ENCODE peak calls at places on chromosomes 16 and 17, in seven cellular contexts. One of them, this sample, is unnamed.

GRCh38 chr16:22063888-22064467 is 28.4 kb upstream of the VWA3A start:
- DNase-seq in HepG2: no peak
- DNase-seq in H1: no peak
- DNase-seq in A549: no peak
- DNase-seq in IMR-90: no peak
- DNase-seq in K562: no peak
- DNase-seq in GM12878: no peak
- DNase-seq in this sample: no peak

GRCh38 chr16:14347706-14348105 is 276.6 kb downstream of the MRTFB start:
- DNase-seq in H1: no peak
- DNase-seq in A549: no peak
- DNase-seq in IMR-90: no peak
- DNase-seq in GM12878: no peak
- DNase-seq in K562: no peak
- DNase-seq in HepG2: no peak
- DNase-seq in this sample: no peak

GRCh38 chr16:28623172-28623711 is 13.4 kb upstream of the SULT1A1 start:
- DNase-seq in IMR-90: no peak
- DNase-seq in HepG2: no peak
- DNase-seq in H1: no peak
- DNase-seq in GM12878: no peak
- DNase-seq in K562: peak
- DNase-seq in A549: no peak
- DNase-seq in this sample: peak

GRCh38 chr17:80561541-80562114 is 17.0 kb downstream of the RPTOR start:
- DNase-seq in K562: no peak
- DNase-seq in GM12878: no peak
- DNase-seq in H1: no peak
- DNase-seq in IMR-90: no peak
- DNase-seq in HepG2: no peak
- DNase-seq in A549: no peak
- DNase-seq in this sample: no peak

GRCh38 chr17:78185981-78186688 is 717 bp downstream of the TK1 start:
- DNase-seq in HepG2: no peak
- DNase-seq in K562: peak
- DNase-seq in A549: peak
- DNase-seq in IMR-90: no peak
- DNase-seq in H1: no peak
- DNase-seq in GM12878: no peak
- DNase-seq in this sample: no peak

GRCh38 chr17:1222321-1222720 is 42.5 kb upstream of the ABR start:
- DNase-seq in A549: no peak
- DNase-seq in HepG2: no peak
- DNase-seq in GM12878: no peak
- DNase-seq in H1: no peak
- DNase-seq in IMR-90: no peak
- DNase-seq in K562: no peak
- DNase-seq in this sample: no peak

GRCh38 chr17:13171790-13172189 is 154.0 kb upstream of the ELAC2 start:
- DNase-seq in A549: no peak
- DNase-seq in HepG2: no peak
- DNase-seq in IMR-90: no peak
- DNase-seq in GM12878: no peak
- DNase-seq in H1: no peak
- DNase-seq in K562: no peak
- DNase-seq in this sample: no peak

GRCh38 chr16:71338193-71338592 is 20.3 kb upstream of the CALB2 start:
- DNase-seq in A549: no peak
- DNase-seq in GM12878: no peak
- DNase-seq in IMR-90: no peak
- DNase-seq in K562: no peak
- DNase-seq in HepG2: peak
- DNase-seq in H1: no peak
- DNase-seq in this sample: peak

GRCh38 chr17:41308251-41308917 is 725 bp downstream of the KRTAP16-1 start:
- DNase-seq in IMR-90: no peak
- DNase-seq in HepG2: no peak
- DNase-seq in H1: no peak
- DNase-seq in GM12878: peak
- DNase-seq in A549: no peak
- DNase-seq in K562: no peak
- DNase-seq in this sample: no peak

GRCh38 chr16:7397901-7398300 is 65.3 kb downstream of the RBFOX1 start:
- DNase-seq in GM12878: no peak
- DNase-seq in A549: no peak
- DNase-seq in H1: no peak
- DNase-seq in HepG2: no peak
- DNase-seq in K562: no peak
- DNase-seq in IMR-90: no peak
- DNase-seq in this sample: no peak

GRCh38 chr16:12494716-12495115 is 309.0 kb downstream of the CPPED1 start:
- DNase-seq in IMR-90: no peak
- DNase-seq in HepG2: no peak
- DNase-seq in GM12878: no peak
- DNase-seq in K562: no peak
- DNase-seq in A549: no peak
- DNase-seq in H1: no peak
- DNase-seq in this sample: no peak

GRCh38 chr17:60910415-60910814 is 232.8 kb downstream of the BCAS3 start:
- DNase-seq in A549: no peak
- DNase-seq in GM12878: no peak
- DNase-seq in IMR-90: no peak
- DNase-seq in HepG2: no peak
- DNase-seq in H1: no peak
- DNase-seq in K562: no peak
- DNase-seq in this sample: no peak

GRCh38 chr16:54936979-54937672 is 6.5 kb downstream of the IRX5 start:
- DNase-seq in H1: peak
- DNase-seq in K562: no peak
- DNase-seq in IMR-90: no peak
- DNase-seq in GM12878: no peak
- DNase-seq in A549: peak
- DNase-seq in HepG2: no peak
- DNase-seq in this sample: no peak

GRCh38 chr17:19724501-19725420 is 8.4 kb upstream of the SLC47A2 start:
- DNase-seq in GM12878: no peak
- DNase-seq in K562: no peak
- DNase-seq in H1: no peak
- DNase-seq in A549: no peak
- DNase-seq in HepG2: no peak
- DNase-seq in IMR-90: no peak
- DNase-seq in this sample: no peak

GRCh38 chr16:88957887-88958577 is 19.0 kb downstream of the CBFA2T3 start:
- DNase-seq in A549: no peak
- DNase-seq in K562: no peak
- DNase-seq in GM12878: no peak
- DNase-seq in IMR-90: no peak
- DNase-seq in H1: no peak
- DNase-seq in HepG2: no peak
- DNase-seq in this sample: no peak

GRCh38 chr17:48627625-48628510 is 1.7 kb upstream of the HOXB9 start:
- DNase-seq in GM12878: no peak
- DNase-seq in A549: no peak
- DNase-seq in IMR-90: no peak
- DNase-seq in H1: no peak
- DNase-seq in K562: no peak
- DNase-seq in HepG2: no peak
- DNase-seq in this sample: no peak

GRCh38 chr17:8285270-8286181 is 2.9 kb upstream of the RANGRF start:
- DNase-seq in H1: no peak
- DNase-seq in HepG2: no peak
- DNase-seq in K562: no peak
- DNase-seq in IMR-90: no peak
- DNase-seq in GM12878: no peak
- DNase-seq in A549: no peak
- DNase-seq in this sample: no peak

DNA sequence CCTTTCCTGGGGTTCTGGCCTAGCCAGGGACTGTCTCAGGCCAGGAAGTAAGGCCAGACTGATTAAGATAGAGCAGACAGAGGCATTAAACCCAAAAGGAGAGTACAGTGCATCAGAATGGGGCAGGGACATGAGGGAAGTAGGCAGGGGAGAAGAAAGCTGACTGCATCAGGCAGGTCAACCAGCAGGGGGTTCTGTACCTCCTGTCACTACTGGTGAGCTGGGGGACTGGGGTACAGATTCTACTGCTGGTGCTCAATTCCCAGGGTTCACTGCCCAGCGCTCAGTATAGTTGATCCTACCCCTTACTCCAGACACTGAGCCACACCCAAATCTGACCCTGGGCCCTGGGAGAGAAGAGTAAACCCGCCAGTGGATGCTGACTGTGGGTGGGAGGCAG is 12.9 kb upstream of the MTMR4 start:
- DNase-seq in HepG2: no peak
- DNase-seq in A549: no peak
- DNase-seq in GM12878: no peak
- DNase-seq in K562: no peak
- DNase-seq in H1: no peak
- DNase-seq in IMR-90: no peak
- DNase-seq in this sample: no peak
- TF ChIP-seq CEBPB in HepG2: no peak
- TF ChIP-seq CEBPB in A549: no peak
- TF ChIP-seq CEBPB in GM12878: no peak
- TF ChIP-seq CEBPB in K562: no peak
- TF ChIP-seq CEBPB in H1: no peak
- TF ChIP-seq CEBPB in IMR-90: no peak
- TF ChIP-seq CEBPB in this sample: no peak

DNA sequence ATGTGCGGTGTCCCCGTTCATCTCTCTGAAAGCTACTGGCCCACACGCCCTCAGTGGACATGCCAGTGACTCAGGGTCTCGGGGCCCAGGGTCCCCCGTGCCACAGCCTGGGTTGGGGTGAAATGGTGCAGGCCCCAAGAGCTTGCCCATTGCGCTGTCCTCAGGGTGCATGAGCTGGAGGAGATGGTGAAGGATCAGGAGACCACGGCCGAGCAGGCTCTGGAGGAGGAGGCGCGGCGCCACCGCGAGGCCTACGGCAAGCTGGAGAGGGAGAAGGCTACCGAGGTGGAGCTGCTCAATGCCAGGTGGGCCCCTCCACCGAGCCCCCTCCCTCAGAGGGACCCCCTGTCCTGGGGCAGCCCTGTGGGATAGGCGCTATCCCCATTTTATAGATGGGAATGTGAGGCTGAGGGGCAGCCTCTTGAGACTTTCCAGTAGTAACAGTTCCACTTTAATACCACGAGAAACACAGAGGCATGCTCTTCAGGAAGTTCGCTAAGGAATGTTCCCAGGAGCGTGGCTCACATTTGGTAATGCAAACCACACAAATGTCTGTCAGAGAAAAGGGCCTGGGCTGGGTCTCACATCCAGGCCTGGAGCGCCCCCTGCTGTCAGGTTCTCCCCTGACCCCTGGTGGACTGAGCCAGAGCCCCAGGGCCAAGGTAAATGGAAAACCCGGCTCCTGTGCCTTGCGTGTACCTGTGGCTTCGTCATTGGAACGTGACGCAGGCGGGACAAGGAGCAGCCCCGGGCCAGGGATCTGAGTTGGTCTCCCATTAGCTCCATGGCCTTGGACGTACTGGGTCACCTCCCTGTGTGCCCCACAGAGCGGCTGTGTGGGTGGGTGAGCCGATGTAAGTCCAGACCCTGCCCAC is 133.7 kb downstream of the RAB11FIP4 start:
- DNase-seq in A549: peak
- DNase-seq in HepG2: peak
- DNase-seq in K562: peak
- DNase-seq in H1: peak
- DNase-seq in IMR-90: peak
- DNase-seq in GM12878: no peak
- DNase-seq in this sample: peak
- TF ChIP-seq CEBPB in A549: no peak
- TF ChIP-seq CEBPB in HepG2: no peak
- TF ChIP-seq CEBPB in K562: no peak
- TF ChIP-seq CEBPB in H1: no peak
- TF ChIP-seq CEBPB in IMR-90: peak
- TF ChIP-seq CEBPB in GM12878: no peak
- TF ChIP-seq CEBPB in this sample: no peak

GRCh38 chr16:65954446-65954845 is 412.0 kb upstream of the CDH5 start:
- DNase-seq in GM12878: no peak
- DNase-seq in IMR-90: no peak
- DNase-seq in H1: no peak
- DNase-seq in K562: no peak
- DNase-seq in A549: no peak
- DNase-seq in HepG2: no peak
- DNase-seq in this sample: no peak
- TF ChIP-seq CEBPB in GM12878: no peak
- TF ChIP-seq CEBPB in IMR-90: no peak
- TF ChIP-seq CEBPB in H1: no peak
- TF ChIP-seq CEBPB in K562: no peak
- TF ChIP-seq CEBPB in A549: no peak
- TF ChIP-seq CEBPB in HepG2: no peak
- TF ChIP-seq CEBPB in this sample: no peak

GRCh38 chr17:17042851-17043667 is 802 bp downstream of the MPRIP start:
- DNase-seq in IMR-90: peak
- DNase-seq in GM12878: no peak
- DNase-seq in HepG2: no peak
- DNase-seq in H1: no peak
- DNase-seq in A549: no peak
- DNase-seq in K562: no peak
- DNase-seq in this sample: no peak

GRCh38 chr17:17043668-17044226 is 1.5 kb downstream of the MPRIP start:
- DNase-seq in GM12878: no peak
- DNase-seq in HepG2: no peak
- DNase-seq in K562: no peak
- DNase-seq in IMR-90: peak
- DNase-seq in H1: no peak
- DNase-seq in A549: no peak
- DNase-seq in this sample: no peak

GRCh38 chr17:17048106-17048505 is 5.8 kb downstream of the MPRIP start:
- DNase-seq in H1: no peak
- DNase-seq in IMR-90: no peak
- DNase-seq in K562: no peak
- DNase-seq in GM12878: no peak
- DNase-seq in HepG2: no peak
- DNase-seq in A549: no peak
- DNase-seq in this sample: no peak

GRCh38 chr17:17042381-17042736 is at the start of gene MPRIP:
- DNase-seq in H1: no peak
- DNase-seq in K562: no peak
- DNase-seq in HepG2: no peak
- DNase-seq in A549: no peak
- DNase-seq in IMR-90: no peak
- DNase-seq in GM12878: no peak
- DNase-seq in this sample: no peak

GRCh38 chr17:17044846-17045561 is 2.7 kb downstream of the MPRIP start:
- DNase-seq in HepG2: no peak
- DNase-seq in K562: no peak
- DNase-seq in A549: no peak
- DNase-seq in GM12878: peak
- DNase-seq in H1: no peak
- DNase-seq in IMR-90: peak
- DNase-seq in this sample: no peak
- TF ChIP-seq CEBPB in HepG2: no peak
- TF ChIP-seq CEBPB in K562: no peak
- TF ChIP-seq CEBPB in A549: no peak
- TF ChIP-seq CEBPB in GM12878: no peak
- TF ChIP-seq CEBPB in H1: no peak
- TF ChIP-seq CEBPB in IMR-90: no peak
- TF ChIP-seq CEBPB in this sample: no peak